ENCODE peak calls at places on chromosomes 6 and 20, in six cellular contexts. P is MM.1S, T is PC-3, O is SK-N-SH, K is GM23248, A is GM23338. X is an unnamed sample. For H3F3A, the result is how much of the 10 kb centered on the place peaks cover.

GRCh38 chr6:65461121-65461520 is 245.9 kb downstream of the EYS start:
- DNase-seq in A (no peak), P (no peak), T (no peak), O (no peak), K (no peak), X (no peak)

GRCh38 chr20:41245086-41245707 is 72.3 kb downstream of the ZHX3 start:
- DNase-seq in K (peak), T (no peak), A (peak), O (no peak), P (no peak), X (peak)

GRCh38 chr6:48123601-48124000 is 12.6 kb upstream of the PTCHD4 start:
- DNase-seq in P (no peak), T (no peak), A (no peak), O (no peak), K (no peak), X (no peak)

GRCh38 chr20:59137532-59137931 is 26.1 kb upstream of the ZNF831 start:
- DNase-seq in A (no peak), P (no peak), K (no peak), O (no peak), T (no peak), X (no peak)

GRCh38 chr20:10328897-10329255 is 105.1 kb downstream of the MKKS start:
- DNase-seq in K (no peak), P (no peak), T (no peak), O (no peak), A (no peak), X (no peak)

GRCh38 chr20:16865406-16865805 is 117.2 kb downstream of the OTOR start:
- DNase-seq in O (peak), T (no peak), P (no peak), A (no peak), K (no peak), X (no peak)

GRCh38 chr6:30844118-30844535 is 40.2 kb upstream of the DDR1 start:
- DNase-seq in T (no peak), P (no peak), K (peak), O (no peak), A (peak), X (peak)

GRCh38 chr6:157317129-157317814 is 6.0 kb downstream of the TMEM242 start:
- DNase-seq in P (no peak), T (peak), A (no peak), K (peak), O (no peak), X (no peak)

GRCh38 chr6:34795836-34796425 is 4.0 kb downstream of the BLTP3A start:
- DNase-seq in K (peak), O (no peak), P (no peak), A (no peak), T (peak), X (no peak)

GRCh38 chr6:33018904-33019303 is 9.5 kb upstream of the HLA-DOA start:
- DNase-seq in K (peak), A (peak), O (no peak), T (no peak), P (peak), X (no peak)

GRCh38 chr6:7991992-7992815 is 72.0 kb downstream of the BLOC1S5 start:
- DNase-seq in T (peak), A (peak), P (peak), K (peak), O (peak), X (peak)

GRCh38 chr6:11744753-11745152 is 33.9 kb downstream of the ADTRP start:
- DNase-seq in T (no peak), P (no peak), K (peak), A (no peak), O (no peak), X (no peak)

GRCh38 chr6:167676666-167677421 is 149.9 kb upstream of the AFDN start:
- DNase-seq in K (no peak), O (no peak), A (peak), T (no peak), P (no peak), X (peak)

GRCh38 chr6:157107571-157107914 is 215.8 kb downstream of the TMEM242 start:
- DNase-seq in A (no peak), P (no peak), K (no peak), O (no peak), T (no peak), X (no peak)

GRCh38 chr6:63553208-63553607 is 19.1 kb upstream of the LOC128125822 start:
- DNase-seq in T (no peak), O (no peak), A (no peak), K (no peak), P (peak), X (no peak)

GRCh38 chr20:42565106-42565990 is 624.4 kb downstream of the PTPRT start:
- DNase-seq in T (no peak), P (no peak), O (peak), A (no peak), K (no peak), X (no peak)

GRCh38 chr20:9054176-9054575 is 14.7 kb upstream of the PLCB4 start:
- DNase-seq in K (peak), A (no peak), P (no peak), T (no peak), O (no peak), X (no peak)

GRCh38 chr6:158057213-158057987 is 75.7 kb downstream of the SYNJ2 start:
- DNase-seq in O (no peak), A (no peak), K (peak), T (peak), P (no peak), X (no peak)

GRCh38 chr20:916125-916799 is at the start of gene ANGPT4:
- DNase-seq in P (no peak), O (no peak), K (peak), T (no peak), A (peak), X (peak)
- TF ChIP-seq EZH2phosphoT487 in P (no peak), O (no peak), K (no peak), T (no peak), A (no peak), X (no peak)

GRCh38 chr20:63896136-63896890 is 1.4 kb downstream of the DNAJC5 start:
- DNase-seq in A (peak), O (no peak), P (peak), K (peak), T (peak), X (peak)
- H3K4me3 ChIP-seq in A (peak), O (peak), P (peak), K (peak), T (peak), X (peak)

DNA sequence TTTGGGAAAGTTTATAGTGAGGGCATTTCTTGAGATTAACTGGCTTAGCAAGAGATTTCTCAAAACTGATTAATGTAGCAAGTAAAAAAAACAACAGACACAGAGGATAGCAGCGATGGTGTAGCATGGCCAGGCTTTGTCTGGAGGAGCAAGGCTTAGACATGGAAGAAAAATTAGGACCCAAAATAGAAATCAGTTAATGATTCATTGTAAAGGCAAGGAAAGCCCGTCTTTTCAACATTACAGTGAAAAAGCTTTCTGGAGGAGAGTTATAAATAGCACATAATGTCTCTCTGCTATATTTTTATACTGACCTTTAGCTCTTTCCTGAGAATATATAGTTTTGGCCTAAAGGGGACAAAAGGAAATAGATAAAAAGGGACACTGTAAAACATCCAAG is 45.1 kb downstream of the FNDC1 start:
- DNase-seq in O (no peak), T (no peak), A (no peak), P (no peak), K (peak), X (no peak)
- H3F3A ChIP-seq in O (under half), T (under half), A (under half), P (under half), K (under half), X (under half)

DNA sequence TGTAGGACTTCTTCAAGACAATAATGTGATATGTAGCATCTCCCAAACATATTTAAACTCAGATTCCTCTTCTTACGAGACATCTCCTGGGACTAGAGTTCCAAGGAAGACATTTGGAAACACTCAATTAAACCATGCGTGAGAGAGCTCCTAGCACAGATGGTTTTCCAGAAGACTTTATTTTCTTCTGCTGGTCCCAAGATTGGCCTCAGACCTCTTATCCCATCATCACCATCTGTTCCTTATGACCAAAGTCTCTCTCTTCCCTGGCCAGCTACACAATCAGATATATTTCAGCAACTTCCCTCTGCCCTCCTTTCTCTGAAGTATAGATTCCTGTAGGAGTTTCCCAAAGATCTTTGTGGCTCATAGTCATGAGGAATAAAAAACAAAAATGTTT is 93.1 kb upstream of the JARID2 start:
- DNase-seq in K (no peak), T (no peak), P (no peak), O (no peak), A (no peak), X (no peak)
- TF ChIP-seq EZH2phosphoT487 in K (no peak), T (no peak), P (no peak), O (no peak), A (no peak), X (no peak)

GRCh38 chr20:63179876-63180275 is 36.1 kb downstream of the YTHDF1 start:
- DNase-seq in K (no peak), O (no peak), A (no peak), T (no peak), P (no peak), X (no peak)

GRCh38 chr20:63178445-63178818 is 37.5 kb downstream of the YTHDF1 start:
- DNase-seq in A (peak), K (no peak), O (peak), P (no peak), T (no peak), X (peak)

GRCh38 chr20:63177785-63178444 is 38.0 kb downstream of the YTHDF1 start:
- DNase-seq in K (no peak), A (no peak), T (no peak), P (no peak), O (no peak), X (peak)

GRCh38 chr20:63180541-63181185 is 35.3 kb downstream of the YTHDF1 start:
- DNase-seq in K (no peak), A (no peak), P (no peak), O (peak), T (no peak), X (no peak)

GRCh38 chr20:63178889-63179751 is 36.8 kb downstream of the YTHDF1 start:
- DNase-seq in A (peak), O (peak), P (peak), K (peak), T (peak), X (peak)
- H3K4me3 ChIP-seq in A (peak), O (no peak), P (no peak), K (no peak), T (no peak), X (peak)

GRCh38 chr20:63897978-63898561 is 3.1 kb downstream of the DNAJC5 start:
- DNase-seq in A (no peak), P (no peak), T (no peak), K (no peak), O (no peak), X (no peak)

GRCh38 chr20:63895202-63895885 is 418 bp downstream of the DNAJC5 start:
- DNase-seq in K (no peak), A (no peak), P (no peak), O (no peak), T (no peak), X (no peak)

GRCh38 chr20:63894358-63895201 is at the start of gene DNAJC5:
- DNase-seq in A (peak), P (peak), O (peak), K (peak), T (peak), X (peak)

GRCh38 chr20:63893999-63894357 is 948 bp upstream of the DNAJC5 start:
- DNase-seq in O (no peak), K (peak), T (peak), P (no peak), A (no peak), X (peak)

DNA sequence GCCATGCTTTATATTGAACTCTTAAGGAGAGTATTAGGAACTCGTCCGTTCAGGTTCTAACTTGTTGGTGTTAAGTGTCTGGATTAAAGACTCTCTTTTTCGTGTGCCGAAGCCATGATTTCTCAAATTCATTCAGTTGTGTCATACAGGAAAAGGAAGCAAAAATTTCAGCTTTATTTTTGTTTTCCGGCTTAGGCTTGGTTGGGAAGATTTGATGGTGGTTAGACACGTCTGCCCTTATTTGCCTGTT is 885 bp downstream of the DNAJC5 start:
- DNase-seq in A (no peak), O (no peak), P (no peak), K (peak), T (peak), X (peak)
- H3F3A ChIP-seq in A (under half), O (under half), P (under half), K (under half), T (under half), X (under half)

DNA sequence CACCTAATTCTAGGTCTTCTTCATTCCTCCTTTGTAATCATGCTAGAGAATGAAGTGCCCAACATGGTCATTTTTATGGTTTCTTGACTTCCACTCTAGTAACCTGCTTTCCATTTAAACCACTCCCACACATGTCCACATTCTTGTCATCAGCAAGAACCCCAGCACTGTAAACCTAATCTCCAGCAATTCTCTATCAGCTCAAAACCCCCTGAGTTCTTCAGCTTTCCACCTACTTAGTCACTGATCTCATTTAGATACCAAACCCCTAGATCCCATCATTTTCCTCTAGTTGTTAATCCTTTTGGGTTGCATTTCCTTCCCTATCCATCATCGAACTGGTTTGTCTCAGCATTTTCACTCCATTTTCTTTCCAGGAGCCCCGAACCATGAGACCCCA is 49.7 kb downstream of the GOPC start:
- DNase-seq in P (no peak), T (no peak), O (no peak), K (no peak), A (no peak), X (no peak)
- TF ChIP-seq EZH2phosphoT487 in P (no peak), T (no peak), O (no peak), K (no peak), A (no peak), X (no peak)